ENCODE peak calls at places on chromosomes 16 and 17, in four cellular contexts. M is H1, L is IMR-90, W is mesenchymal stem cell. D is an unnamed sample.
A peak's percentile ranks its signal among the peaks of the same experiment; 100 is the strongest.

GRCh38 chr16:31081428-31082351 is 7.1 kb downstream of the PRSS53 start:
- DNase-seq in M (no peak), L (no peak), W (no peak), D (no peak)

GRCh38 chr17:79978545-79978852 is 57.2 kb downstream of the TBC1D16 start:
- DNase-seq in M (no peak), L (no peak), W (no peak), D (no peak)

GRCh38 chr16:75064403-75065148 is 52.0 kb downstream of the LDHD start:
- DNase-seq in M (no peak), L (peak; percentile 39), W (no peak), D (no peak)

GRCh38 chr17:49156256-49156655 is 23.7 kb downstream of the B4GALNT2 start:
- DNase-seq in M (no peak), L (no peak), W (no peak), D (no peak)

GRCh38 chr17:17028059-17028877 is 14.0 kb upstream of the MPRIP start:
- DNase-seq in M (peak; percentile 66), L (peak; percentile 35), W (peak; percentile 48), D (peak; percentile 100)

GRCh38 chr17:31446195-31446967 is 54.9 kb downstream of the RAB11FIP4 start:
- DNase-seq in M (no peak), L (no peak), W (no peak), D (no peak)

GRCh38 chr16:73000020-73000906 is 47.7 kb downstream of the ZFHX3 start:
- DNase-seq in M (no peak), L (no peak), W (no peak), D (no peak)

GRCh38 chr16:3645504-3646347 is 8.8 kb upstream of the DNASE1 start:
- DNase-seq in M (peak; percentile 70), L (peak; percentile 73), W (peak; percentile 46), D (no peak)

GRCh38 chr16:59044616-59045015 is 310.5 kb upstream of the GOT2 start:
- DNase-seq in M (no peak), L (no peak), W (no peak), D (no peak)

GRCh38 chr17:36525888-36526287 is 8.8 kb downstream of the MYO19 start:
- DNase-seq in M (no peak), L (no peak), W (no peak), D (no peak)

GRCh38 chr17:75514299-75515228 is 773 bp downstream of the CASKIN2 start:
- DNase-seq in M (peak; percentile 64), L (peak; percentile 23), W (peak; percentile 39), D (no peak)

GRCh38 chr16:72201387-72201786 is 29.4 kb upstream of the PMFBP1 start:
- DNase-seq in M (no peak), L (no peak), W (no peak), D (no peak)

GRCh38 chr17:49707246-49707607 is 537 bp downstream of the SLC35B1 start:
- DNase-seq in M (no peak), L (no peak), W (peak; percentile 28), D (no peak)

GRCh38 chr17:76909971-76910760 is 42.0 kb downstream of the MGAT5B start:
- DNase-seq in M (peak; percentile 91), L (peak; percentile 41), W (peak; percentile 55), D (peak; percentile 60)

GRCh38 chr17:79995691-79996090 is 40.0 kb downstream of the TBC1D16 start:
- DNase-seq in M (no peak), L (no peak), W (no peak), D (no peak)

GRCh38 chr17:3043737-3044365 is 19.6 kb downstream of the OR1D5 start:
- DNase-seq in M (peak; percentile 73), L (no peak), W (no peak), D (peak; percentile 38)

GRCh38 chr16:80836846-80837245 is 32.4 kb upstream of the CDYL2 start:
- DNase-seq in M (no peak), L (no peak), W (no peak), D (peak; percentile 59)

GRCh38 chr16:83772806-83773205 is 35.0 kb upstream of the HSBP1 start:
- DNase-seq in M (no peak), L (no peak), W (peak; percentile 18), D (no peak)

GRCh38 chr16:85940214-85940613 is 41.3 kb downstream of the IRF8 start:
- DNase-seq in M (no peak), L (no peak), W (no peak), D (no peak)

GRCh38 chr17:19958023-19958422 is 19.6 kb downstream of the AKAP10 start:
- DNase-seq in M (no peak), L (peak; percentile 96), W (peak; percentile 86), D (peak; percentile 95)

GRCh38 chr17:34527121-34527907 is 52.1 kb upstream of the TMEM132E start:
- DNase-seq in M (no peak), L (no peak), W (no peak), D (no peak)

GRCh38 chr17:74658620-74659019 is 35.1 kb upstream of the CD300E start:
- DNase-seq in M (no peak), L (no peak), W (no peak), D (no peak)

GRCh38 chr17:56917559-56918296 is 3.9 kb upstream of the TRIM25 start:
- DNase-seq in M (no peak), L (no peak), W (peak; percentile 29), D (peak; percentile 82)

GRCh38 chr17:36148559-36149295 is 27.7 kb downstream of the TBC1D3B start:
- DNase-seq in M (peak; percentile 76), L (peak; percentile 55), W (peak; percentile 53), D (peak; percentile 77)

GRCh38 chr17:41452276-41452675 is 11.5 kb upstream of the KRT38 start:
- DNase-seq in M (no peak), L (no peak), W (no peak), D (no peak)

GRCh38 chr17:48127371-48128051 is 19.9 kb downstream of the SNX11 start:
- DNase-seq in M (no peak), L (no peak), W (peak; percentile 16), D (peak; percentile 15)

GRCh38 chr17:63446218-63446980 is at the start of gene CYB561:
- DNase-seq in M (no peak), L (peak; percentile 29), W (peak; percentile 57), D (peak; percentile 75)

GRCh38 chr16:11049396-11050059 is 105.2 kb downstream of the CLEC16A start:
- DNase-seq in M (no peak), L (no peak), W (no peak), D (peak; percentile 70)
- H2AK5ac ChIP-seq in M (no peak overlapping the region), L (peak overlapping the region; percentile 68), W (no peak overlapping the region), D (no peak overlapping the region)

DNA sequence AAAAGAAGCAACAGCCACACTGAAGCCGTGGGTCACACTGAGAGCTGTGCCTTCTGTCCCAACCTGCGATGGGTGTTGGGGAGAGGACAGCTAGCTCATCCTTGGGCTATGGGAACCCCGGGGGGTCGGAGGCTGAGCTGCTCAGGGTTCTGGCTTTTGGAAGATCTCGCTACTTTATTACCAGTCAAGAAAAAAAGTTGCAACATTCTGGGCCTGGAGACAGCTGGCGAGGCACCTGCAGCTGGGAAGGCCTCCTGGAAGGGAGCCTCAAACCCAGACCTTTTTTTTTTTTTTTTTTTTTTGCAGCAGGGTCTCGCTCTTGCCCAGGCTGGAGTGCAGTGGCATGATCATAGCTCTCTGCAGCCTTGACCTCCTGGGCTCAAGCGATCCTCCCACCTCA is 24.9 kb downstream of the TPSD1 start:
- DNase-seq in M (no peak), L (no peak), W (no peak), D (no peak)
- H2AK5ac ChIP-seq in M (no peak overlapping the region), L (no peak overlapping the region), W (no peak overlapping the region), D (no peak overlapping the region)

DNA sequence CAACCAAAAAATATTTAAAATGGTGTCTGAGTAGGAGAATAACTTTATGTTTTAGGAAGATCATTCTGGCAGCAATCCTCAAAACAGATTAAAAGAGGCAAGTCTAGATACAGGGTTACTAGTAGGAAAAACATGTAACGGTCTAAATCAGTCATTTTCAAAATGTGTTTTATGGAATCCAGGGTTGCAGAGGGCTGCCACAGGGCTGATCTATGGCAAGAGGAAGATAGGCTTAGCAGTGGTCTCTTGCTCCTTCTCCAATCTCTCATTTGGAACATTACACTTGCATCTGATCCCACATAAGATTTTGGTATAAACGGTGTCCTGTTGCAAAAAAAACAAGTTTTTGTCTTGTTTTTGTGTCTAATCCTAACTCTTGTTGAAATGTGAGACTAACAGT is 9.2 kb downstream of the IKZF3 start:
- DNase-seq in M (no peak), L (no peak), W (no peak), D (no peak)
- H2AK5ac ChIP-seq in M (no peak overlapping the region), L (no peak overlapping the region), W (no peak overlapping the region), D (no peak overlapping the region)

GRCh38 chr16:27405546-27406451 is 3.8 kb downstream of the IL21R start:
- DNase-seq in M (no peak), L (peak; percentile 17), W (no peak), D (no peak)

GRCh38 chr16:27408602-27409031 is 6.6 kb downstream of the IL21R start:
- DNase-seq in M (no peak), L (no peak), W (no peak), D (no peak)

GRCh38 chr16:27407158-27407557 is 5.2 kb downstream of the IL21R start:
- DNase-seq in M (no peak), L (no peak), W (no peak), D (no peak)

GRCh38 chr16:27406729-27407128 is 4.8 kb downstream of the IL21R start:
- DNase-seq in M (no peak), L (no peak), W (no peak), D (no peak)

DNA sequence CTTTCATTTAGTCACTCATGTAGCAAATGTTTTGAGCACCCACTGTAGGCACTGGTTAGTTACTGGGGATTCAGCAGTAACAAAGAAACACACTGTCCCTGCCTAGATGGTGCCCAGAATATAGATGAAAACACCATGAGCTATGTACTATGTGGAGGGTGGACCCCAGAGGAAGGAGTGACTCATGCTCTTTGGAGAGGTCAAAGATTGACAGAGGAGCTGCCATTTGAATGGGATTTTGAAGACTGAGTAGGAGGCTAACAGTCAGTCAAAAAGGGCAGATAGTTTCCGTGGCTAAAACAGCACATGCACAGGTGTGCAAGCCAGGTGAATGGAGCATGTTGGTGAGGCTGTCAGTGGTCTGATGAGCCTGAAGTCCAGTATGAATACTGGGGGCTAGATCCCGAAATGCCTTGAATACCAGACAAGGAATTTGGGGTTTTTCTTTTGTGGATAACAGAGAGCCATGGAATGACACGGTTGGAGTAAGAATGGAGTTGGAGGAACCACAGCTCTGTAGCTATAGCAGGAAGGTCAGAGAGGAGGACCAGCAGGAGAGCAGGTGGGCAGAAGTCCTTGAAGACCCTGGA is 6.1 kb downstream of the IL21R start:
- DNase-seq in M (no peak), L (peak; percentile 65), W (peak; percentile 32), D (no peak)
- H2AK5ac ChIP-seq in M (no peak overlapping the region), L (peak overlapping the region; percentile 74), W (no peak overlapping the region), D (no peak overlapping the region)

GRCh38 chr16:10619271-10619849 is 39.0 kb upstream of the EMP2 start:
- DNase-seq in M (peak; percentile 70), L (no peak), W (no peak), D (no peak)
- H2AK5ac ChIP-seq in M (no peak overlapping the region), L (no peak overlapping the region), W (no peak overlapping the region), D (no peak overlapping the region)

DNA sequence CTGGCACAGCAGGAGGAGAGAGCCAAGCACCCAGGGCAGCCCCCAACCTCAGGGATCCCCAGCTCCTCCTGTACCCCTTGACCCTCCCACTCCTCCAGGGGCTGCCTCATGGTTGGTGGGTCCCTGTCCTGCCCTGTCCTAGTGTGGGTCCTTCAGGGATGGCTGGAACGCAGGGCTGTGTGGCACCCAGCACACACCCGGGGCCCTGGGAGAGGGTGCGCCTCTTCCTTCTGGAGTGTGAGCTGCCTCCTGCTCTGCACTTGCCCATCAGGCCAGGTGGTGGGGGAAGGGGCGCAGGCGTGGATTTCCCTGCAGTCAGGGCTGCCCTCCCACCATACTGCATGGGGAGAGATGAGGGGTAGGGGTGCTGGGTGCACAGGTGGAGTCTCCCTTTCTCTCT is 42.6 kb downstream of the SOCS1 start:
- DNase-seq in M (no peak), L (no peak), W (no peak), D (no peak)
- H2AK5ac ChIP-seq in M (no peak overlapping the region), L (no peak overlapping the region), W (no peak overlapping the region), D (no peak overlapping the region)

D was measured in trophoblast cell.